ENCODE peak calls at places on chromosomes 13 and 19, in nine cellular contexts. One of them, this sample, is unnamed.

GRCh38 chr13:73146705-73147104 is 87.9 kb downstream of the KLF5 start:
- DNase-seq in HCEC 1CT: no peak
- DNase-seq in NCI-H2081: no peak
- DNase-seq in cardiac fibroblast: no peak
- DNase-seq in HT-29: no peak
- DNase-seq in choroid plexus epithelial cell: peak
- DNase-seq in Calu3: no peak
- DNase-seq in WTC11: no peak
- DNase-seq in memory B cell: no peak
- DNase-seq in this sample: no peak

GRCh38 chr19:8028951-8029491 is 23.5 kb upstream of the CCL25 start:
- DNase-seq in HT-29: no peak
- DNase-seq in memory B cell: no peak
- DNase-seq in WTC11: peak
- DNase-seq in cardiac fibroblast: peak
- DNase-seq in Calu3: no peak
- DNase-seq in choroid plexus epithelial cell: peak
- DNase-seq in HCEC 1CT: no peak
- DNase-seq in NCI-H2081: no peak
- DNase-seq in this sample: no peak

GRCh38 chr13:75079226-75079625 is 402.7 kb downstream of the TBC1D4 start:
- DNase-seq in NCI-H2081: no peak
- DNase-seq in choroid plexus epithelial cell: peak
- DNase-seq in cardiac fibroblast: peak
- DNase-seq in memory B cell: no peak
- DNase-seq in HCEC 1CT: no peak
- DNase-seq in HT-29: no peak
- DNase-seq in Calu3: no peak
- DNase-seq in WTC11: no peak
- DNase-seq in this sample: no peak

GRCh38 chr13:33799950-33800592 is 17.9 kb upstream of the RFC3 start:
- DNase-seq in HT-29: peak
- DNase-seq in choroid plexus epithelial cell: peak
- DNase-seq in NCI-H2081: peak
- DNase-seq in HCEC 1CT: peak
- DNase-seq in memory B cell: no peak
- DNase-seq in cardiac fibroblast: peak
- DNase-seq in WTC11: no peak
- DNase-seq in Calu3: no peak
- DNase-seq in this sample: peak

GRCh38 chr19:18733196-18733647 is 49.7 kb downstream of the CRTC1 start:
- DNase-seq in WTC11: no peak
- DNase-seq in choroid plexus epithelial cell: peak
- DNase-seq in memory B cell: no peak
- DNase-seq in cardiac fibroblast: peak
- DNase-seq in NCI-H2081: peak
- DNase-seq in Calu3: no peak
- DNase-seq in HCEC 1CT: no peak
- DNase-seq in HT-29: no peak
- DNase-seq in this sample: peak

GRCh38 chr13:41976491-41976890 is 15.6 kb upstream of the VWA8 start:
- DNase-seq in NCI-H2081: no peak
- DNase-seq in memory B cell: no peak
- DNase-seq in HT-29: no peak
- DNase-seq in cardiac fibroblast: no peak
- DNase-seq in Calu3: no peak
- DNase-seq in choroid plexus epithelial cell: no peak
- DNase-seq in WTC11: no peak
- DNase-seq in HCEC 1CT: no peak
- DNase-seq in this sample: no peak

GRCh38 chr13:98563071-98563470 is 13.8 kb downstream of the STK24 start:
- DNase-seq in memory B cell: no peak
- DNase-seq in HT-29: no peak
- DNase-seq in cardiac fibroblast: no peak
- DNase-seq in HCEC 1CT: no peak
- DNase-seq in Calu3: no peak
- DNase-seq in WTC11: no peak
- DNase-seq in NCI-H2081: no peak
- DNase-seq in choroid plexus epithelial cell: peak
- DNase-seq in this sample: no peak

GRCh38 chr13:25930655-25931054 is 121.2 kb downstream of the SHISA2 start:
- DNase-seq in HCEC 1CT: no peak
- DNase-seq in Calu3: no peak
- DNase-seq in HT-29: no peak
- DNase-seq in choroid plexus epithelial cell: no peak
- DNase-seq in WTC11: no peak
- DNase-seq in cardiac fibroblast: no peak
- DNase-seq in NCI-H2081: no peak
- DNase-seq in memory B cell: no peak
- DNase-seq in this sample: no peak

GRCh38 chr13:108435393-108436149 is 166.1 kb downstream of the TNFSF13B start:
- DNase-seq in Calu3: no peak
- DNase-seq in memory B cell: no peak
- DNase-seq in choroid plexus epithelial cell: no peak
- DNase-seq in cardiac fibroblast: no peak
- DNase-seq in NCI-H2081: no peak
- DNase-seq in HT-29: no peak
- DNase-seq in WTC11: no peak
- DNase-seq in HCEC 1CT: no peak
- DNase-seq in this sample: no peak

GRCh38 chr13:93561553-93561952 is 334.9 kb downstream of the GPC6 start:
- DNase-seq in HCEC 1CT: no peak
- DNase-seq in Calu3: no peak
- DNase-seq in HT-29: no peak
- DNase-seq in WTC11: no peak
- DNase-seq in memory B cell: no peak
- DNase-seq in choroid plexus epithelial cell: no peak
- DNase-seq in cardiac fibroblast: no peak
- DNase-seq in NCI-H2081: peak
- DNase-seq in this sample: no peak

GRCh38 chr19:40217921-40218890 is at the start of gene TTC9B:
- DNase-seq in HCEC 1CT: no peak
- DNase-seq in choroid plexus epithelial cell: peak
- DNase-seq in Calu3: no peak
- DNase-seq in NCI-H2081: no peak
- DNase-seq in cardiac fibroblast: peak
- DNase-seq in HT-29: no peak
- DNase-seq in WTC11: peak
- DNase-seq in memory B cell: peak
- DNase-seq in this sample: no peak

GRCh38 chr13:29925457-29925856 is 75.0 kb upstream of the UBL3 start:
- DNase-seq in choroid plexus epithelial cell: peak
- DNase-seq in NCI-H2081: peak
- DNase-seq in Calu3: peak
- DNase-seq in HT-29: peak
- DNase-seq in memory B cell: no peak
- DNase-seq in WTC11: no peak
- DNase-seq in HCEC 1CT: peak
- DNase-seq in cardiac fibroblast: peak
- DNase-seq in this sample: peak

GRCh38 chr19:18292810-18293641 is 11.6 kb upstream of the JUND start:
- DNase-seq in HT-29: peak
- DNase-seq in HCEC 1CT: peak
- DNase-seq in WTC11: peak
- DNase-seq in NCI-H2081: peak
- DNase-seq in choroid plexus epithelial cell: peak
- DNase-seq in cardiac fibroblast: peak
- DNase-seq in memory B cell: no peak
- DNase-seq in Calu3: peak
- DNase-seq in this sample: peak

GRCh38 chr19:9881720-9882119 is 46.6 kb downstream of the PIN1 start:
- DNase-seq in memory B cell: no peak
- DNase-seq in HT-29: no peak
- DNase-seq in WTC11: no peak
- DNase-seq in Calu3: peak
- DNase-seq in choroid plexus epithelial cell: no peak
- DNase-seq in NCI-H2081: no peak
- DNase-seq in cardiac fibroblast: no peak
- DNase-seq in HCEC 1CT: no peak
- DNase-seq in this sample: no peak

GRCh38 chr13:48431431-48431830 is 18.5 kb upstream of the LPAR6 start:
- DNase-seq in choroid plexus epithelial cell: peak
- DNase-seq in memory B cell: no peak
- DNase-seq in cardiac fibroblast: no peak
- DNase-seq in HT-29: no peak
- DNase-seq in NCI-H2081: no peak
- DNase-seq in WTC11: no peak
- DNase-seq in HCEC 1CT: no peak
- DNase-seq in Calu3: no peak
- DNase-seq in this sample: peak

GRCh38 chr13:98944336-98944735 is 33.5 kb downstream of the DOCK9 start:
- DNase-seq in memory B cell: no peak
- DNase-seq in HT-29: no peak
- DNase-seq in NCI-H2081: no peak
- DNase-seq in HCEC 1CT: no peak
- DNase-seq in cardiac fibroblast: no peak
- DNase-seq in WTC11: no peak
- DNase-seq in Calu3: no peak
- DNase-seq in choroid plexus epithelial cell: no peak
- DNase-seq in this sample: no peak

GRCh38 chr13:39376088-39376487 is 226.9 kb downstream of the LHFPL6 start:
- DNase-seq in NCI-H2081: no peak
- DNase-seq in cardiac fibroblast: no peak
- DNase-seq in HT-29: no peak
- DNase-seq in memory B cell: no peak
- DNase-seq in HCEC 1CT: no peak
- DNase-seq in Calu3: no peak
- DNase-seq in choroid plexus epithelial cell: no peak
- DNase-seq in WTC11: no peak
- DNase-seq in this sample: no peak

GRCh38 chr13:111668451-111668850 is 348.0 kb downstream of the TEX29 start:
- DNase-seq in WTC11: no peak
- DNase-seq in choroid plexus epithelial cell: no peak
- DNase-seq in HT-29: no peak
- DNase-seq in memory B cell: no peak
- DNase-seq in NCI-H2081: no peak
- DNase-seq in HCEC 1CT: no peak
- DNase-seq in cardiac fibroblast: no peak
- DNase-seq in Calu3: no peak
- DNase-seq in this sample: no peak

GRCh38 chr19:45045671-45046353 is 7.0 kb downstream of the CLASRP start:
- DNase-seq in HCEC 1CT: no peak
- DNase-seq in cardiac fibroblast: no peak
- DNase-seq in choroid plexus epithelial cell: no peak
- DNase-seq in NCI-H2081: no peak
- DNase-seq in HT-29: no peak
- DNase-seq in WTC11: no peak
- DNase-seq in Calu3: no peak
- DNase-seq in memory B cell: no peak
- DNase-seq in this sample: peak

This sample was measured in HepG2.